ENCODE peak calls at places on chromosomes 13 and 19, in six cellular contexts. D is heart right ventricle, U is cardiac fibroblast, F is nephron progenitor cell, X is DND-41, L is endothelial cell. Q is an unnamed sample.
A peak's percentile ranks its signal among the peaks of the same experiment; 100 is the strongest.

GRCh38 chr19:35142531-35143230 is 374 bp upstream of the FXYD7 start:
- DNase-seq in U (no peak), F (peak; percentile 81), X (peak; percentile 51), D (peak; percentile 63), L (peak; percentile 72), Q (peak; percentile 66)

GRCh38 chr13:93411281-93411680 is 184.7 kb downstream of the GPC6 start:
- DNase-seq in D (no peak), F (no peak), X (no peak), L (no peak), U (no peak), Q (no peak)

GRCh38 chr13:97321616-97322321 is 99.6 kb downstream of the MBNL2 start:
- DNase-seq in F (no peak), D (no peak), U (no peak), X (no peak), L (no peak), Q (no peak)

GRCh38 chr13:95676100-95676774 is 702 bp upstream of the DNAJC3 start:
- DNase-seq in U (peak; percentile 50), D (no peak), X (peak; percentile 41), F (no peak), L (peak; percentile 21), Q (peak; percentile 1)

GRCh38 chr19:45616709-45617027 is 14.7 kb upstream of the GPR4 start:
- DNase-seq in D (no peak), L (no peak), F (no peak), X (no peak), U (no peak), Q (no peak)

GRCh38 chr19:36196249-36196648 is 18.2 kb downstream of the ZNF565 start:
- DNase-seq in L (no peak), U (no peak), X (no peak), F (no peak), D (no peak), Q (no peak)

GRCh38 chr13:106153876-106154275 is 381.6 kb downstream of the EFNB2 start:
- DNase-seq in L (no peak), F (no peak), D (no peak), U (no peak), X (no peak), Q (no peak)

GRCh38 chr13:50580684-50581305 is 262.7 kb downstream of the DLEU7 start:
- DNase-seq in U (peak; percentile 82), F (no peak), D (no peak), X (no peak), L (no peak), Q (no peak)

GRCh38 chr13:109427148-109427547 is 359.2 kb downstream of the IRS2 start:
- DNase-seq in D (no peak), L (no peak), X (no peak), U (no peak), F (no peak), Q (no peak)

GRCh38 chr19:1598777-1599459 is 6.3 kb upstream of the MBD3 start:
- DNase-seq in F (no peak), U (no peak), L (no peak), D (no peak), X (no peak), Q (no peak)

GRCh38 chr13:25678398-25678797 is 306.6 kb downstream of the ATP8A2 start:
- DNase-seq in U (no peak), X (peak; percentile 30), F (no peak), D (no peak), L (no peak), Q (no peak)

GRCh38 chr13:49933511-49933910 is 2.6 kb downstream of the SPRYD7 start:
- DNase-seq in L (no peak), D (no peak), U (no peak), X (no peak), F (no peak), Q (no peak)

GRCh38 chr13:97160421-97160820 is 61.7 kb upstream of the MBNL2 start:
- DNase-seq in X (no peak), F (no peak), D (no peak), U (no peak), L (no peak), Q (no peak)

GRCh38 chr13:98664047-98664446 is 87.1 kb upstream of the STK24 start:
- DNase-seq in U (peak; percentile 66), L (no peak), D (no peak), X (no peak), F (no peak), Q (no peak)

GRCh38 chr13:44407379-44407778 is 33.8 kb downstream of the SERP2 start:
- DNase-seq in L (no peak), F (no peak), D (no peak), X (no peak), U (no peak), Q (no peak)

GRCh38 chr19:17256130-17256529 is 8.4 kb downstream of the USHBP1 start:
- DNase-seq in F (no peak), U (no peak), L (no peak), X (no peak), D (no peak), Q (no peak)

GRCh38 chr19:38209152-38209551 is 14.9 kb downstream of the DPF1 start:
- DNase-seq in L (no peak), X (no peak), F (no peak), U (no peak), D (no peak), Q (no peak)

GRCh38 chr19:38211779-38212178 is 12.2 kb downstream of the DPF1 start:
- DNase-seq in F (no peak), D (no peak), L (no peak), U (no peak), X (no peak), Q (no peak)

GRCh38 chr19:38209671-38210457 is 14.2 kb downstream of the DPF1 start:
- DNase-seq in D (peak; percentile 81), X (no peak), F (peak; percentile 57), L (no peak), U (peak; percentile 38), Q (no peak)

GRCh38 chr19:38210458-38210987 is 13.5 kb downstream of the DPF1 start:
- DNase-seq in X (peak; percentile 39), U (no peak), L (peak; percentile 61), F (peak; percentile 88), D (peak; percentile 71), Q (peak; percentile 72)

GRCh38 chr19:38211206-38211605 is 12.8 kb downstream of the DPF1 start:
- DNase-seq in D (no peak), L (no peak), U (no peak), F (peak; percentile 45), X (peak; percentile 17), Q (no peak)
- TF ChIP-seq CTCF in D (no peak), L (peak; percentile 32), U (no peak), F (peak; percentile 25), X (no peak), Q (peak; percentile 45)

GRCh38 chr19:7811989-7812388 is 18.0 kb upstream of the EVI5L start:
- DNase-seq in X (no peak), F (no peak), L (no peak), U (no peak), D (no peak), Q (no peak)
- TF ChIP-seq CTCF in X (no peak), F (no peak), L (no peak), U (no peak), D (no peak), Q (no peak)

GRCh38 chr19:8986296-8986695 is 23.9 kb downstream of the MUC16 start:
- DNase-seq in D (no peak), U (no peak), L (no peak), F (no peak), X (no peak), Q (no peak)

DNA sequence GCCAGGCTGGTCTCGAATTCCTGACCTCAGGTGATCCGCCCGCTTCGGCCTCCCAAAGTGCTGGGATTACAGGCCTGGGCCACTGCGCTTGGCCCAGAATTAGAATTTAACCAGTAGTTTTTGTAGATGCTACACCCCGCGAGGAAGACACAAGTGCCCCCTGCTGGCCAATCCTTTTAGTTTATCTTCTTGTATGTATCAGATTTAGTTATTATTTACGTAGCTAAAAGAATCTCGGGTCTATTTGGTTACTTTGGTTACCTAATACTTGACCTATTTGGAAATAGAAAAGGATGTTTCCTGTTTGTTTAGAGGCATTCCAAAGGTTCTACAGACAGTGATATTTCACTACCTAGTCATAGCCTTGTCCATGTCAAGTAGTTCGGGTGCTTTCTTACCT is 22.0 kb downstream of the MUC16 start:
- DNase-seq in L (no peak), U (no peak), X (peak; percentile 34), D (no peak), F (no peak), Q (no peak)
- TF ChIP-seq CTCF in L (peak; percentile 25), U (no peak), X (peak; percentile 54), D (no peak), F (no peak), Q (peak; percentile 31)

GRCh38 chr19:6458695-6459355 is 767 bp downstream of the SLC25A23 start:
- DNase-seq in D (no peak), F (no peak), L (no peak), X (no peak), U (no peak), Q (no peak)
- TF ChIP-seq CTCF in D (no peak), F (no peak), L (no peak), X (no peak), U (no peak), Q (no peak)

Q was measured in neural crest cell.